ENCODE peak calls at places on chromosomes 3 and 15, in five cellular contexts. G is GM12878, C is K562, H is H1, L is HepG2. X is an unnamed sample.

GRCh38 chr15:42366151-42366550 is 6.8 kb downstream of the CAPN3 start:
- DNase-seq in G (no peak), C (no peak), H (no peak), L (no peak), X (no peak)

GRCh38 chr3:9812870-9813483 is 2.9 kb downstream of the TTLL3 start:
- DNase-seq in G (no peak), C (no peak), H (no peak), L (no peak), X (no peak)

GRCh38 chr3:31066999-31067398 is 172.5 kb upstream of the GADL1 start:
- DNase-seq in G (no peak), C (no peak), H (no peak), L (no peak), X (no peak)

GRCh38 chr3:55488398-55489055 is 1.4 kb upstream of the WNT5A start:
- DNase-seq in G (peak), C (peak), H (peak), L (no peak), X (no peak)

GRCh38 chr3:9180764-9181117 is 68.7 kb downstream of the SRGAP3 start:
- DNase-seq in G (no peak), C (no peak), H (no peak), L (no peak), X (no peak)

GRCh38 chr3:195838714-195839113 is 27.0 kb upstream of the MUC4 start:
- DNase-seq in G (no peak), C (no peak), H (no peak), L (no peak), X (no peak)

GRCh38 chr15:77413687-77414349 is 6.1 kb downstream of the PEAK1 start:
- DNase-seq in G (no peak), C (no peak), H (no peak), L (no peak), X (no peak)

GRCh38 chr3:122497425-122497824 is 17.3 kb downstream of the KPNA1 start:
- DNase-seq in G (peak), C (no peak), H (no peak), L (no peak), X (peak)

GRCh38 chr3:132418916-132419315 is 1.6 kb downstream of the DNAJC13 start:
- DNase-seq in G (no peak), C (no peak), H (no peak), L (no peak), X (no peak)

GRCh38 chr3:129936757-129937156 is 37.8 kb upstream of the TRH start:
- DNase-seq in G (no peak), C (no peak), H (no peak), L (peak), X (no peak)

GRCh38 chr3:27696906-27697305 is 25.2 kb downstream of the EOMES start:
- DNase-seq in G (no peak), C (no peak), H (no peak), L (no peak), X (no peak)

GRCh38 chr3:23457697-23458096 is 254.6 kb downstream of the UBE2E2 start:
- DNase-seq in G (no peak), C (no peak), H (no peak), L (no peak), X (no peak)

GRCh38 chr3:196016485-196016884 is 65.4 kb downstream of the TFRC start:
- DNase-seq in G (no peak), C (no peak), H (no peak), L (no peak), X (no peak)

GRCh38 chr15:96369351-96369750 is 38.9 kb downstream of the NR2F2 start:
- DNase-seq in G (no peak), C (no peak), H (no peak), L (no peak), X (no peak)

GRCh38 chr3:186786810-186787375 is 3.5 kb downstream of the EIF4A2 start:
- DNase-seq in G (no peak), C (no peak), H (no peak), L (no peak), X (no peak)

GRCh38 chr3:57007513-57008415 is 52.7 kb upstream of the SPATA12 start:
- DNase-seq in G (no peak), C (peak), H (no peak), L (no peak), X (peak)

GRCh38 chr15:64356443-64357040 is 569 bp upstream of the CSNK1G1 start:
- DNase-seq in G (no peak), C (no peak), H (no peak), L (peak), X (peak)

GRCh38 chr15:35777016-35777415 is 231.1 kb upstream of the DPH6 start:
- DNase-seq in G (no peak), C (no peak), H (no peak), L (no peak), X (no peak)

GRCh38 chr15:65400760-65401606 is 21.8 kb downstream of the IGDCC4 start:
- DNase-seq in G (no peak), C (peak), H (peak), L (peak), X (peak)

GRCh38 chr3:59535791-59536221 is 486.0 kb upstream of the CFAP20DC start:
- DNase-seq in G (no peak), C (no peak), H (no peak), L (no peak), X (no peak)

GRCh38 chr3:174957581-174958001 is 98.5 kb downstream of the NAALADL2 start:
- DNase-seq in G (no peak), C (no peak), H (no peak), L (no peak), X (no peak)

GRCh38 chr3:32424581-32425250 is 33.1 kb downstream of the CMTM7 start:
- DNase-seq in G (no peak), C (no peak), H (peak), L (no peak), X (no peak)

GRCh38 chr3:107775958-107776357 is 253.2 kb downstream of the BBX start:
- DNase-seq in G (no peak), C (no peak), H (no peak), L (no peak), X (no peak)

GRCh38 chr3:66712210-66712609 is 211.4 kb upstream of the LRIG1 start:
- DNase-seq in G (no peak), C (no peak), H (no peak), L (no peak), X (no peak)

GRCh38 chr3:21934576-21934975 is 183.6 kb upstream of the ZNF385D start:
- DNase-seq in G (no peak), C (no peak), H (no peak), L (no peak), X (no peak)

GRCh38 chr15:64247535-64247905 is 84.7 kb upstream of the PPIB start:
- DNase-seq in G (peak), C (no peak), H (no peak), L (peak), X (no peak)

GRCh38 chr3:161349529-161350278 is 21.6 kb downstream of the SPTSSB start:
- DNase-seq in G (no peak), C (no peak), H (no peak), L (peak), X (peak)

GRCh38 chr3:39801216-39801615 is 8.2 kb upstream of the MYRIP start:
- DNase-seq in G (no peak), C (no peak), H (no peak), L (no peak), X (no peak)

GRCh38 chr3:53230041-53230621 is 25.7 kb downstream of the TKT start:
- DNase-seq in G (no peak), C (peak), H (no peak), L (no peak), X (no peak)

GRCh38 chr15:77607111-77607893 is 25.4 kb downstream of the LINGO1 start:
- DNase-seq in G (no peak), C (peak), H (no peak), L (no peak), X (no peak)

GRCh38 chr15:50108446-50108845 is 10.6 kb downstream of the ATP8B4 start:
- DNase-seq in G (no peak), C (no peak), H (no peak), L (no peak), X (no peak)

GRCh38 chr3:89238836-89239235 is 131.4 kb downstream of the EPHA3 start:
- DNase-seq in G (no peak), C (no peak), H (no peak), L (no peak), X (no peak)

GRCh38 chr3:159881828-159882309 is 106.8 kb upstream of the IL12A start:
- DNase-seq in G (no peak), C (no peak), H (no peak), L (no peak), X (no peak)

GRCh38 chr3:859135-859534 is 233.7 kb upstream of the CNTN6 start:
- DNase-seq in G (no peak), C (no peak), H (no peak), L (no peak), X (no peak)

GRCh38 chr3:133574260-133574881 is 885 bp downstream of the CDV3 start:
- DNase-seq in G (peak), C (peak), H (peak), L (peak), X (no peak)

GRCh38 chr15:40366204-40367037 is 8.4 kb downstream of the DISP2 start:
- DNase-seq in G (no peak), C (no peak), H (no peak), L (no peak), X (no peak)

GRCh38 chr15:40367673-40368611 is 9.9 kb downstream of the DISP2 start:
- DNase-seq in G (peak), C (peak), H (peak), L (peak), X (peak)

GRCh38 chr15:40368701-40369473 is 10.9 kb downstream of the DISP2 start:
- DNase-seq in G (no peak), C (no peak), H (no peak), L (no peak), X (no peak)

GRCh38 chr15:40365624-40366023 is 7.6 kb downstream of the DISP2 start:
- DNase-seq in G (no peak), C (no peak), H (no peak), L (no peak), X (no peak)

DNA sequence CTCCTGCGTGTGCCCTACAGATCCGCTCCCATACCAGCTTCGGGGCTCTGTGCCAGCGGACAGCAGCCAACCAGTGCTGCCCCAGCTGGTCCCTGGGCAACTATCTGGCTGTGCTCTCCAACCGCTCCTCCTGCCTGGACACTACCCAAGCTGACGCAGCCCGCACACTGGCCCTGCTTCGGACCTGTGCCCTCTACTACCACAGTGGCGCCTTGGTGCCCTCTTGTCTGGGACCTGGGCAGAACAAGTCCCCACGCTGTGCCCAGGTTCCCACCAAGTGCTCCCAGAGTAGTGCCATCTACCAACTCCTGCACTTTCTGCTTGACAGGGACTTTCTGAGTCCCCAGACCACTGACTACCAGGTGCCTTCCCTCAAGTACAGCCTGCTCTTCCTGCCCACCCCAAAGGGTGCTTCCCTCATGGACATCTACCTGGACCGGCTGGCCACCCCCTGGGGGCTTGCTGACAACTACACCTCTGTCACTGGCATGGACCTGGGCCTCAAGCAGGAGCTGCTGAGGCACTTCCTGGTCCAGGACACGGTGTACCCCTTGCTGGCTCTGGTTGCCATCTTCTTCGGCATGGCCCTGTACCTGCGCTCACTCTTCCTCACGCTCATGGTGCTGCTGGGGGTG is 9.1 kb downstream of the DISP2 start:
- DNase-seq in G (no peak), C (no peak), H (no peak), L (no peak), X (no peak)
- H3K4me3 ChIP-seq in G (no peak), C (no peak), H (no peak), L (no peak), X (no peak)

GRCh38 chr3:197186887-197187588 is 111.4 kb downstream of the DLG1 start:
- DNase-seq in G (peak), C (peak), H (no peak), L (peak), X (peak)
- TF ChIP-seq EZH2 in G (no peak), C (no peak), H (no peak), L (no peak), X (no peak)

DNA sequence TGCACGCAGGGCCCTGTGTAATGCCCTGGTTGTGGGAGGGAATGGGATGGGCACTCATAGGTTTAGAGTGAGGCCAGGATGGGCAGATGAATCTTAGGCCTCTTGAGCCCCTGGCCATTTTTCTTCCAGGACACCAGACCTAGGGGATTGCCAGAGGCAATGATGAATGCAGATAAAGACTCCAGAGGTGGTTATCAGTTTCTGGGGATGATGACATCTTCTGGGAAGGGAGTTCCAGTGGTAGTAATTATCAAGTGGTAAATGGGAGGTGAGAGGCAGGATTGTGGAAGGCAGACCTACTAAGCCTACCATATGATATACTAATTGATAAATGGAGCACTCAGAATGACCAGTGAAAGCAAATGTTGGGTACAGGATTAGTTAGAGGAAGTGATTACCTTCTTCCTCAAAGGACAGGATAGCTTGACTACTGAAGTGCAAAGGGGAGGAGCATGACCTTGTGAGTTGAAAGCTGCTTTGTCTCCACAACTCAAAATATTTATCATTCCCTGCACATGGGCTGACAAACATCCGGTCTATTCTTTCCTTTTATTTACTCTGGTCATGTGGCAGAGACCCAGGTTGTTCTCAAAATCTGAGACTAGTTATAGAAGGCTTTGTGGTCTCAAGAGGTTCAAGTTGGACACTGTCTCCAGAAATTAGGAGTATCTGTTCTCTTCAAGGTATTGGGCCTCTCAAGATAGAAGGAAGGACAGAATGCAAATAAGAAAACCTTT is 10.2 kb upstream of the MAPK6 start:
- DNase-seq in G (peak), C (peak), H (no peak), L (peak), X (no peak)
- TF ChIP-seq SIN3A in G (no peak), C (no peak), H (no peak), L (no peak), X (no peak)

DNA sequence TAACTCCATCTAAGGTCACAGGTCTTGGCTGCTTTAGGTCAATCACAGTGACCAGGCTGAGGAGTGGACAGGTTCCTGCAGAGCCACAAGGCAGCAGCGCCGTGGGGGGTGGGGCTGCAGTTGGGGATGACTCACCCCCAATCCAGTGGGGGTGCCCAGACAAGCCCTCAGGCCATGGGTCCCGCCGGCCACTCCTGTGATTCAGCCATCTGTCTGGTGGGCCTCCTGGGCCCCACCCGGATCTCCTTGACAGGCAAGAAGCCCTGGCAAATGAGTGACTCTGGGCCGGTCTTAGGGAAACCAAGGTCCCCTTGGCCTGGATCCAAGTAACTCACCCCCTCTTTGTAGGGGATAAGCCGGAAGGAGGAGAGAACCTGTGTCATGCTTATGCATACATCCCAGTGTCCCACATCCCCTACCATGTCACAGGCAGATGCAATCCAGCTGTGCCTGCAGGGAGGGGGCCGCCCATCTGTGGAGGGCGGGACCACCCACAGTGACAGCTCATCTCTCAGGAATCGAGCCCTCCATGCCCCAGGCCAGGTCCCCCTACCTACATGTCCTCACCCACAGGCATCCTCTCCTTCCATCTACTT is 495 bp upstream of the COL7A1 start:
- DNase-seq in G (no peak), C (peak), H (peak), L (peak), X (no peak)
- H3K4me3 ChIP-seq in G (no peak), C (no peak), H (no peak), L (no peak), X (no peak)

GRCh38 chr15:36879568-36880225 is 220.7 kb downstream of the MEIS2 start:
- DNase-seq in G (no peak), C (no peak), H (peak), L (no peak), X (no peak)

GRCh38 chr15:36882487-36883108 is 217.8 kb downstream of the MEIS2 start:
- DNase-seq in G (no peak), C (no peak), H (no peak), L (no peak), X (no peak)

GRCh38 chr15:36880913-36881290 is 219.4 kb downstream of the MEIS2 start:
- DNase-seq in G (no peak), C (no peak), H (no peak), L (no peak), X (no peak)

GRCh38 chr15:36878745-36879262 is 221.5 kb downstream of the MEIS2 start:
- DNase-seq in G (no peak), C (no peak), H (no peak), L (no peak), X (no peak)

DNA sequence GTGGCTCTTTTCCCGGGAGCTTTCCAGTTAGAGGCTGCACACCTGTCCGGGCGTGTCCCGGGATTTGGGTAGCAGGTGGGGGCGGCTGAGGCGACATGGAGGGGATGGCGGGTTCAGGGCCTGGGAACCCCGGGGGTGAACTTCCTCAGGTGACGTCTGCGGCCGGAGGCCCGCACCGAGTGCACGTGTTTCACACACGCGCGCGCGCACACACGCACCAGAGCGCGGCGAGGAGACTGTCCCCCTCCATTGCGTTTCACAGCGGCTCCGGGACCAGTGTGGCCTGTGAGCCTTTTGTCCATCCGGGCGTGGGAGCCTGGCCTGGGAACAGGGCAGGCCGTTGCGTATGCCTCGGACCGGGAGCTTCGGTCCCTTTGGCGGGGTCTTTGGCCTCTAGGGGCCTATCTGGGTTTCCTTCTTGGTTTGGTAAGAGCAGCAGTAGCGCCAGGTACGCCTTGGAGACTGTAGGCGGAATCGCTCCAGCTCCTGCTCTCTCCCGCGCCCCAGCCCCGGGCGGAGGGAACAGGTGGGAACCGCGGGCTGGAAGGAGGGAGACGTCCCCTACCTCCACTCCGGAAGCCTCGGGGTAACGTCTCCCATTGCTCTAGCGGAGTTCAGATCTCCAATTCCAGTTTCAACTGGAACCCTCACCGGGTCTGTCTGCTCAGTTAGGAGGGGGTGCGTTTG is 220.0 kb downstream of the MEIS2 start:
- DNase-seq in G (no peak), C (no peak), H (peak), L (no peak), X (no peak)
- TF ChIP-seq EZH2 in G (no peak), C (no peak), H (peak), L (no peak), X (no peak)

GRCh38 chr3:115982121-115982520 is 358.8 kb downstream of the GAP43 start:
- DNase-seq in G (no peak), C (no peak), H (no peak), L (no peak), X (no peak)

GRCh38 chr3:115990669-115991068 is 367.4 kb downstream of the GAP43 start:
- DNase-seq in G (no peak), C (no peak), H (no peak), L (no peak), X (no peak)

GRCh38 chr3:115982629-115983028 is 359.3 kb downstream of the GAP43 start:
- DNase-seq in G (no peak), C (no peak), H (no peak), L (no peak), X (no peak)

GRCh38 chr3:115989927-115990326 is 366.6 kb downstream of the GAP43 start:
- DNase-seq in G (no peak), C (no peak), H (no peak), L (no peak), X (no peak)

GRCh38 chr3:115986555-115987207 is 363.4 kb downstream of the GAP43 start:
- DNase-seq in G (no peak), C (peak), H (no peak), L (peak), X (peak)
- TF ChIP-seq SIN3A in G (no peak), C (no peak), H (no peak), L (no peak), X (no peak)

X was measured in HCT116.